ENCODE peak calls at places on chromosomes 4 and X, in six cellular contexts. B, Z, S, W, K and M are unnamed samples.

GRCh38 chr4:136985683-136986082 is 546.6 kb downstream of the PCDH18 start:
- DNase-seq in B (no peak), Z (no peak), S (no peak), W (no peak), K (no peak), M (no peak)

GRCh38 chr4:150462743-150463142 is 119.2 kb upstream of the MAB21L2 start:
- DNase-seq in B (peak; percentile 37), Z (no peak), S (no peak), W (no peak), K (no peak), M (no peak)

GRCh38 chr4:156771171-156771837 is 200.3 kb downstream of the PDGFC start:
- DNase-seq in B (peak; percentile 94), Z (no peak), S (peak; percentile 60), W (no peak), K (peak; percentile 49), M (no peak)

GRCh38 chr4:152415980-152416379 is 119.9 kb downstream of the FBXW7 start:
- DNase-seq in B (peak; percentile 14), Z (no peak), S (peak; percentile 16), W (no peak), K (no peak), M (no peak)

GRCh38 chr4:138438608-138439007 is 196.5 kb upstream of the SLC7A11 start:
- DNase-seq in B (peak; percentile 52), Z (no peak), S (peak; percentile 37), W (no peak), K (no peak), M (no peak)

GRCh38 chrX:49163555-49164419 is 1.2 kb downstream of the MAGIX start:
- DNase-seq in B (peak; percentile 82), Z (peak; percentile 73), S (peak; percentile 82), W (peak; percentile 57), K (peak; percentile 89), M (no peak)

GRCh38 chrX:45803383-45803921 is 602.8 kb upstream of the DIPK2B start:
- DNase-seq in B (peak; percentile 83), Z (peak; percentile 29), S (peak; percentile 34), W (no peak), K (no peak), M (no peak)

GRCh38 chr4:163748474-163748873 is 254.0 kb downstream of the TMA16 start:
- DNase-seq in B (no peak), Z (no peak), S (no peak), W (no peak), K (no peak), M (no peak)